ENCODE peak calls at places on chromosomes 2 and 18, in six cellular contexts. One of them, this sample, is unnamed.

GRCh38 chr2:38765149-38765548 is 12.9 kb upstream of the GEMIN6 start:
- DNase-seq in sigmoid colon: no peak
- DNase-seq in upper lobe of left lung: no peak
- DNase-seq in HepG2: no peak
- DNase-seq in lower leg skin: no peak
- DNase-seq in NB4: no peak
- DNase-seq in this sample: no peak

GRCh38 chr2:203061346-203061745 is 46.7 kb downstream of the NBEAL1 start:
- DNase-seq in sigmoid colon: no peak
- DNase-seq in upper lobe of left lung: no peak
- DNase-seq in HepG2: peak
- DNase-seq in lower leg skin: no peak
- DNase-seq in NB4: no peak
- DNase-seq in this sample: no peak

GRCh38 chr2:201933792-201934229 is 99.8 kb upstream of the FZD7 start:
- DNase-seq in sigmoid colon: no peak
- DNase-seq in upper lobe of left lung: no peak
- DNase-seq in HepG2: no peak
- DNase-seq in lower leg skin: no peak
- DNase-seq in NB4: no peak
- DNase-seq in this sample: no peak

GRCh38 chr2:24825883-24826800 is 32.9 kb downstream of the CENPO start:
- DNase-seq in sigmoid colon: peak
- DNase-seq in upper lobe of left lung: no peak
- DNase-seq in HepG2: no peak
- DNase-seq in lower leg skin: no peak
- DNase-seq in NB4: no peak
- DNase-seq in this sample: peak

GRCh38 chr2:69216535-69217332 is 170.3 kb downstream of the GFPT1 start:
- DNase-seq in sigmoid colon: no peak
- DNase-seq in upper lobe of left lung: no peak
- DNase-seq in HepG2: peak
- DNase-seq in lower leg skin: no peak
- DNase-seq in NB4: no peak
- DNase-seq in this sample: no peak

GRCh38 chr2:236731767-236732580 is 162.3 kb downstream of the ACKR3 start:
- DNase-seq in sigmoid colon: peak
- DNase-seq in upper lobe of left lung: peak
- DNase-seq in HepG2: no peak
- DNase-seq in lower leg skin: peak
- DNase-seq in NB4: peak
- DNase-seq in this sample: no peak

GRCh38 chr2:25204190-25204838 is 35.9 kb upstream of the POMC start:
- DNase-seq in sigmoid colon: no peak
- DNase-seq in upper lobe of left lung: no peak
- DNase-seq in HepG2: no peak
- DNase-seq in lower leg skin: no peak
- DNase-seq in NB4: no peak
- DNase-seq in this sample: no peak

GRCh38 chr2:202014328-202015034 is 19.2 kb upstream of the FZD7 start:
- DNase-seq in sigmoid colon: no peak
- DNase-seq in upper lobe of left lung: no peak
- DNase-seq in HepG2: no peak
- DNase-seq in lower leg skin: no peak
- DNase-seq in NB4: peak
- DNase-seq in this sample: no peak

GRCh38 chr2:109331864-109332848 is 203.2 kb downstream of the SH3RF3 start:
- DNase-seq in sigmoid colon: peak
- DNase-seq in upper lobe of left lung: peak
- DNase-seq in HepG2: peak
- DNase-seq in lower leg skin: peak
- DNase-seq in NB4: peak
- DNase-seq in this sample: peak

GRCh38 chr18:31990823-31991222 is 27.8 kb upstream of the RNF125 start:
- DNase-seq in sigmoid colon: no peak
- DNase-seq in upper lobe of left lung: no peak
- DNase-seq in HepG2: no peak
- DNase-seq in lower leg skin: no peak
- DNase-seq in NB4: no peak
- DNase-seq in this sample: no peak

GRCh38 chr18:50706199-50706598 is 113.6 kb downstream of the MRO start:
- DNase-seq in sigmoid colon: peak
- DNase-seq in upper lobe of left lung: no peak
- DNase-seq in HepG2: no peak
- DNase-seq in lower leg skin: no peak
- DNase-seq in NB4: no peak
- DNase-seq in this sample: no peak

GRCh38 chr2:25454824-25455611 is 113.3 kb upstream of the DNMT3A start:
- DNase-seq in sigmoid colon: no peak
- DNase-seq in upper lobe of left lung: no peak
- DNase-seq in HepG2: peak
- DNase-seq in lower leg skin: no peak
- DNase-seq in NB4: no peak
- DNase-seq in this sample: no peak

GRCh38 chr2:83022631-83023210 is 1436.4 kb downstream of the SUCLG1 start:
- DNase-seq in sigmoid colon: no peak
- DNase-seq in upper lobe of left lung: no peak
- DNase-seq in HepG2: no peak
- DNase-seq in lower leg skin: no peak
- DNase-seq in NB4: peak
- DNase-seq in this sample: no peak

GRCh38 chr2:159074605-159075004 is 106.2 kb downstream of the TANC1 start:
- DNase-seq in sigmoid colon: no peak
- DNase-seq in upper lobe of left lung: no peak
- DNase-seq in HepG2: no peak
- DNase-seq in lower leg skin: no peak
- DNase-seq in NB4: no peak
- DNase-seq in this sample: no peak

GRCh38 chr2:159070235-159070634 is 101.8 kb downstream of the TANC1 start:
- DNase-seq in sigmoid colon: no peak
- DNase-seq in upper lobe of left lung: no peak
- DNase-seq in HepG2: peak
- DNase-seq in lower leg skin: no peak
- DNase-seq in NB4: no peak
- DNase-seq in this sample: no peak

GRCh38 chr2:159073256-159073655 is 104.8 kb downstream of the TANC1 start:
- DNase-seq in sigmoid colon: no peak
- DNase-seq in upper lobe of left lung: no peak
- DNase-seq in HepG2: no peak
- DNase-seq in lower leg skin: no peak
- DNase-seq in NB4: no peak
- DNase-seq in this sample: no peak

GRCh38 chr2:159071190-159071915 is 102.9 kb downstream of the TANC1 start:
- DNase-seq in sigmoid colon: no peak
- DNase-seq in upper lobe of left lung: no peak
- DNase-seq in HepG2: no peak
- DNase-seq in lower leg skin: no peak
- DNase-seq in NB4: no peak
- DNase-seq in this sample: no peak

DNA sequence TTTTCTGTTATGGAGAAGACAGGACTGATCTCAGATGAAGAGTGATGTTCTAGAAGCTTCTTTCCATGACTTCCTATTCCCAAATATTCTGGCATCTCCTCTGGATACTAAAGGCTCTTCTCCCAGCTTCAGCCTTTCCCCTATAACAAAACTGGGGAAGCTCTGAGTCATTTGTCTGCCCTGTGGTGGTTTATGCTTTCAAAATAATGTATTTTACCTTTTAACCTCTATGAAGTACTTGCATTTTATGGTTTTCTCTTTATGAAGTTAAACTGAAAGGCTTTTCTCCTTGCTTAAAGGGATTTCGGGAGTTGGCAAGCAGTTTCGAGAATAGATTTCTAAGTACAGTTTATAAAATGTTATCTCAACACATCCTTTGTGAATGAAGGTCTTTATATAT is 104.4 kb downstream of the TANC1 start:
- DNase-seq in sigmoid colon: no peak
- DNase-seq in upper lobe of left lung: no peak
- DNase-seq in HepG2: no peak
- DNase-seq in lower leg skin: no peak
- DNase-seq in NB4: no peak
- DNase-seq in this sample: no peak
- TF ChIP-seq POLR2A in sigmoid colon: no peak
- TF ChIP-seq POLR2A in upper lobe of left lung: no peak
- TF ChIP-seq POLR2A in HepG2: no peak
- TF ChIP-seq POLR2A in lower leg skin: no peak
- TF ChIP-seq POLR2A in NB4: no peak
- TF ChIP-seq POLR2A in this sample: no peak

DNA sequence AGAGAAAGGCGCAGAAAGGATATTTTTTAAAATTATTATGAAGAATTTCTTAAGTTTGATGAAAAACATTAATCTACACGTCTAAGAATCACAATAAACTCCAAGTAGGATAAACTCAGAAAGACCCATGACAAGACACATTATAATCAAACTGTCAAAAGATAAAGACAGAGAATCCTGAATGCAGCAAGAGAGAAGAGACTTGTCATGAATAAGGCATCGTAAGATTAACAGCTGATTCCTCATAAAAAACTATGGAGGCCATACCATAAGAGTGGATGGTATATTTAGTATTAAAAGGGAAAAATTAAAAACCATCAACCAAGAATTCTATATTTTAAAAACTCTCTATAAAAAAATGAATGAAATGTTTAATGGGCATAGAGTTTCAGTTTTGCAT is 39.1 kb downstream of the SRBD1 start:
- DNase-seq in sigmoid colon: no peak
- DNase-seq in upper lobe of left lung: no peak
- DNase-seq in HepG2: no peak
- DNase-seq in lower leg skin: no peak
- DNase-seq in NB4: no peak
- DNase-seq in this sample: no peak
- TF ChIP-seq POLR2A in sigmoid colon: no peak
- TF ChIP-seq POLR2A in upper lobe of left lung: no peak
- TF ChIP-seq POLR2A in HepG2: no peak
- TF ChIP-seq POLR2A in lower leg skin: no peak
- TF ChIP-seq POLR2A in NB4: no peak
- TF ChIP-seq POLR2A in this sample: no peak

GRCh38 chr2:66575625-66576371 is 140.9 kb downstream of the MEIS1 start:
- DNase-seq in sigmoid colon: peak
- DNase-seq in upper lobe of left lung: no peak
- DNase-seq in HepG2: no peak
- DNase-seq in lower leg skin: no peak
- DNase-seq in NB4: no peak
- DNase-seq in this sample: peak
- TF ChIP-seq POLR2A in sigmoid colon: no peak
- TF ChIP-seq POLR2A in upper lobe of left lung: peak
- TF ChIP-seq POLR2A in HepG2: no peak
- TF ChIP-seq POLR2A in lower leg skin: no peak
- TF ChIP-seq POLR2A in NB4: no peak
- TF ChIP-seq POLR2A in this sample: no peak

GRCh38 chr2:191001032-191001431 is 12.9 kb downstream of the STAT1 start:
- DNase-seq in sigmoid colon: no peak
- DNase-seq in upper lobe of left lung: no peak
- DNase-seq in HepG2: no peak
- DNase-seq in lower leg skin: no peak
- DNase-seq in NB4: no peak
- DNase-seq in this sample: no peak
- TF ChIP-seq POLR2A in sigmoid colon: no peak
- TF ChIP-seq POLR2A in upper lobe of left lung: no peak
- TF ChIP-seq POLR2A in HepG2: no peak
- TF ChIP-seq POLR2A in lower leg skin: no peak
- TF ChIP-seq POLR2A in NB4: no peak
- TF ChIP-seq POLR2A in this sample: no peak

DNA sequence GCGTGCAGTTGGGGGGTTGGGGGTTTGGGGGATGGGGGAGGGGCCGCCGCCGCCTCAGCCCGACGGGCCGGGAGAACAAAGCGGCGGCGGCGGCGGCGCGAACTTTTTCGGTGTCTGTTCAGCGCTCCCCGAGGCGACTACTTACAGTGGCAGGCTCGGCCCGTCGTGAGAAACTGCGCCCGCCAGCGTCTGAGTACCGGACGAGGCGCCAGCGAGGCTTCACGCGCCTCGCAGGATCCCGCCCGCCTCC is 172 bp downstream of the PRKD3 start:
- DNase-seq in sigmoid colon: peak
- DNase-seq in upper lobe of left lung: peak
- DNase-seq in HepG2: peak
- DNase-seq in lower leg skin: peak
- DNase-seq in NB4: no peak
- DNase-seq in this sample: peak
- TF ChIP-seq POLR2A in sigmoid colon: peak
- TF ChIP-seq POLR2A in upper lobe of left lung: peak
- TF ChIP-seq POLR2A in HepG2: peak
- TF ChIP-seq POLR2A in lower leg skin: no peak
- TF ChIP-seq POLR2A in NB4: peak
- TF ChIP-seq POLR2A in this sample: peak

GRCh38 chr2:362924-363323 is 75.0 kb upstream of the ALKAL2 start:
- DNase-seq in sigmoid colon: no peak
- DNase-seq in upper lobe of left lung: no peak
- DNase-seq in HepG2: no peak
- DNase-seq in lower leg skin: no peak
- DNase-seq in NB4: no peak
- DNase-seq in this sample: no peak

GRCh38 chr2:359047-359446 is 71.2 kb upstream of the ALKAL2 start:
- DNase-seq in sigmoid colon: no peak
- DNase-seq in upper lobe of left lung: no peak
- DNase-seq in HepG2: no peak
- DNase-seq in lower leg skin: no peak
- DNase-seq in NB4: no peak
- DNase-seq in this sample: no peak

GRCh38 chr2:357811-358210 is 69.9 kb upstream of the ALKAL2 start:
- DNase-seq in sigmoid colon: no peak
- DNase-seq in upper lobe of left lung: no peak
- DNase-seq in HepG2: no peak
- DNase-seq in lower leg skin: no peak
- DNase-seq in NB4: no peak
- DNase-seq in this sample: no peak

GRCh38 chr2:363823-364470 is 76.1 kb upstream of the ALKAL2 start:
- DNase-seq in sigmoid colon: no peak
- DNase-seq in upper lobe of left lung: no peak
- DNase-seq in HepG2: no peak
- DNase-seq in lower leg skin: no peak
- DNase-seq in NB4: no peak
- DNase-seq in this sample: no peak

DNA sequence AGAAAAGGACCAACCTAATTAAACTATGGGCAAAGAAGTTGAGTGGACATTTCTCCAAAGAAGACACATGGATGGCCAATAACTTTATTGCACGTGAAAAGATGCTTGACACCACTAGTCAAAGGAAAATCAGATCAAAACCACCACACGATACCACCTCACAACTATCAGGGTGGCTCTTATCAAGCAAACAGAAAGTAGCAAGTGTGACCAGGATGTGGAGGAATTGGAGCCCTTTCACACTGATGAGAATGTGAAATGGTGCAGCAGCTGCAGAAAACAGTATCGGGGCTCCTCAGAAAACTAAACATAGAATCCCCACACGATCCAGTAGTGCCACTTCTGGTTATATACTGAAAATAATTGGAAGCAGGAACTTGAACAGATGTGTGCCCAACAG is 72.2 kb upstream of the ALKAL2 start:
- DNase-seq in sigmoid colon: no peak
- DNase-seq in upper lobe of left lung: no peak
- DNase-seq in HepG2: no peak
- DNase-seq in lower leg skin: no peak
- DNase-seq in NB4: no peak
- DNase-seq in this sample: no peak
- TF ChIP-seq POLR2A in sigmoid colon: no peak
- TF ChIP-seq POLR2A in upper lobe of left lung: no peak
- TF ChIP-seq POLR2A in HepG2: no peak
- TF ChIP-seq POLR2A in lower leg skin: no peak
- TF ChIP-seq POLR2A in NB4: no peak
- TF ChIP-seq POLR2A in this sample: no peak